ENCODE peak calls at places on chromosomes 5 and 9, in six cellular contexts. One of them, this sample, is unnamed.

GRCh38 chr9:36873247-36873875 is 160.7 kb downstream of the PAX5 start:
- DNase-seq in fibroblast of mammary gland: peak
- DNase-seq in NCI-H1105: peak
- DNase-seq in NCI-H2171 treated with DMSO at 0.1 percent for 48 hours: peak
- DNase-seq in uterus: peak
- DNase-seq in amniotic stem cell: no peak
- DNase-seq in this sample: peak

GRCh38 chr5:181189363-181189961 is 15.5 kb downstream of the TRIM7 start:
- DNase-seq in amniotic stem cell: no peak
- DNase-seq in NCI-H1105: no peak
- DNase-seq in fibroblast of mammary gland: peak
- DNase-seq in uterus: peak
- DNase-seq in NCI-H2171 treated with DMSO at 0.1 percent for 48 hours: no peak
- DNase-seq in this sample: no peak

GRCh38 chr9:107345327-107345726 is 62.2 kb downstream of the RAD23B start:
- DNase-seq in fibroblast of mammary gland: peak
- DNase-seq in uterus: no peak
- DNase-seq in amniotic stem cell: no peak
- DNase-seq in NCI-H1105: no peak
- DNase-seq in NCI-H2171 treated with DMSO at 0.1 percent for 48 hours: peak
- DNase-seq in this sample: peak

GRCh38 chr5:152542741-152543140 is 137.7 kb upstream of the NMUR2 start:
- DNase-seq in NCI-H1105: no peak
- DNase-seq in uterus: no peak
- DNase-seq in fibroblast of mammary gland: peak
- DNase-seq in NCI-H2171 treated with DMSO at 0.1 percent for 48 hours: no peak
- DNase-seq in amniotic stem cell: no peak
- DNase-seq in this sample: no peak

GRCh38 chr9:93134018-93134739 is at the start of gene NINJ1:
- DNase-seq in uterus: peak
- DNase-seq in NCI-H2171 treated with DMSO at 0.1 percent for 48 hours: peak
- DNase-seq in fibroblast of mammary gland: peak
- DNase-seq in amniotic stem cell: peak
- DNase-seq in NCI-H1105: peak
- DNase-seq in this sample: peak

GRCh38 chr9:79883073-79883645 is 311.4 kb downstream of the TLE4 start:
- DNase-seq in amniotic stem cell: no peak
- DNase-seq in uterus: no peak
- DNase-seq in NCI-H2171 treated with DMSO at 0.1 percent for 48 hours: no peak
- DNase-seq in NCI-H1105: no peak
- DNase-seq in fibroblast of mammary gland: no peak
- DNase-seq in this sample: no peak

GRCh38 chr9:121743441-121744001 is 92.1 kb downstream of the DAB2IP start:
- DNase-seq in amniotic stem cell: no peak
- DNase-seq in uterus: peak
- DNase-seq in fibroblast of mammary gland: peak
- DNase-seq in NCI-H2171 treated with DMSO at 0.1 percent for 48 hours: no peak
- DNase-seq in NCI-H1105: no peak
- DNase-seq in this sample: peak

GRCh38 chr5:143938230-143938629 is 126.3 kb downstream of the HMHB1 start:
- DNase-seq in NCI-H2171 treated with DMSO at 0.1 percent for 48 hours: no peak
- DNase-seq in uterus: no peak
- DNase-seq in NCI-H1105: no peak
- DNase-seq in amniotic stem cell: no peak
- DNase-seq in fibroblast of mammary gland: no peak
- DNase-seq in this sample: no peak

GRCh38 chr9:80552931-80553330 is 981.2 kb downstream of the TLE4 start:
- DNase-seq in NCI-H2171 treated with DMSO at 0.1 percent for 48 hours: no peak
- DNase-seq in NCI-H1105: no peak
- DNase-seq in uterus: no peak
- DNase-seq in amniotic stem cell: no peak
- DNase-seq in fibroblast of mammary gland: peak
- DNase-seq in this sample: no peak

GRCh38 chr5:108801301-108801700 is 53.6 kb downstream of the FER start:
- DNase-seq in NCI-H1105: no peak
- DNase-seq in amniotic stem cell: no peak
- DNase-seq in NCI-H2171 treated with DMSO at 0.1 percent for 48 hours: no peak
- DNase-seq in fibroblast of mammary gland: no peak
- DNase-seq in uterus: no peak
- DNase-seq in this sample: no peak

GRCh38 chr9:35035851-35036701 is 36.3 kb downstream of the VCP start:
- DNase-seq in NCI-H2171 treated with DMSO at 0.1 percent for 48 hours: no peak
- DNase-seq in NCI-H1105: no peak
- DNase-seq in fibroblast of mammary gland: peak
- DNase-seq in uterus: peak
- DNase-seq in amniotic stem cell: no peak
- DNase-seq in this sample: no peak

GRCh38 chr9:72396247-72397091 is 31.5 kb upstream of the ZFAND5 start:
- DNase-seq in fibroblast of mammary gland: peak
- DNase-seq in NCI-H2171 treated with DMSO at 0.1 percent for 48 hours: peak
- DNase-seq in uterus: no peak
- DNase-seq in amniotic stem cell: no peak
- DNase-seq in NCI-H1105: no peak
- DNase-seq in this sample: peak

GRCh38 chr9:97770808-97771372 is 73.8 kb upstream of the XPA start:
- DNase-seq in fibroblast of mammary gland: no peak
- DNase-seq in uterus: no peak
- DNase-seq in NCI-H1105: no peak
- DNase-seq in amniotic stem cell: no peak
- DNase-seq in NCI-H2171 treated with DMSO at 0.1 percent for 48 hours: no peak
- DNase-seq in this sample: no peak

GRCh38 chr5:161167001-161167765 is 315.2 kb upstream of the ATP10B start:
- DNase-seq in NCI-H2171 treated with DMSO at 0.1 percent for 48 hours: peak
- DNase-seq in amniotic stem cell: no peak
- DNase-seq in NCI-H1105: peak
- DNase-seq in fibroblast of mammary gland: no peak
- DNase-seq in uterus: no peak
- DNase-seq in this sample: peak

GRCh38 chr9:86163503-86163902 is 64.1 kb upstream of the GOLM1 start:
- DNase-seq in NCI-H2171 treated with DMSO at 0.1 percent for 48 hours: no peak
- DNase-seq in uterus: no peak
- DNase-seq in NCI-H1105: no peak
- DNase-seq in amniotic stem cell: no peak
- DNase-seq in fibroblast of mammary gland: peak
- DNase-seq in this sample: no peak

GRCh38 chr9:95833549-95834178 is 41.8 kb upstream of the ERCC6L2 start:
- DNase-seq in amniotic stem cell: no peak
- DNase-seq in NCI-H2171 treated with DMSO at 0.1 percent for 48 hours: no peak
- DNase-seq in NCI-H1105: no peak
- DNase-seq in uterus: no peak
- DNase-seq in fibroblast of mammary gland: no peak
- DNase-seq in this sample: no peak

GRCh38 chr9:16867571-16868311 is 2.7 kb downstream of the BNC2 start:
- DNase-seq in NCI-H2171 treated with DMSO at 0.1 percent for 48 hours: no peak
- DNase-seq in NCI-H1105: no peak
- DNase-seq in fibroblast of mammary gland: peak
- DNase-seq in amniotic stem cell: no peak
- DNase-seq in uterus: peak
- DNase-seq in this sample: peak

GRCh38 chr9:108844391-108844790 is 11.4 kb downstream of the ACTL7B start:
- DNase-seq in fibroblast of mammary gland: peak
- DNase-seq in NCI-H1105: peak
- DNase-seq in uterus: no peak
- DNase-seq in NCI-H2171 treated with DMSO at 0.1 percent for 48 hours: peak
- DNase-seq in amniotic stem cell: no peak
- DNase-seq in this sample: peak

GRCh38 chr5:55327281-55327680 is 19.5 kb downstream of the MTREX start:
- DNase-seq in fibroblast of mammary gland: no peak
- DNase-seq in uterus: no peak
- DNase-seq in NCI-H1105: no peak
- DNase-seq in NCI-H2171 treated with DMSO at 0.1 percent for 48 hours: no peak
- DNase-seq in amniotic stem cell: no peak
- DNase-seq in this sample: no peak

GRCh38 chr5:138668451-138668850 is 84.8 kb upstream of the CTNNA1 start:
- DNase-seq in NCI-H1105: no peak
- DNase-seq in amniotic stem cell: no peak
- DNase-seq in NCI-H2171 treated with DMSO at 0.1 percent for 48 hours: no peak
- DNase-seq in fibroblast of mammary gland: no peak
- DNase-seq in uterus: no peak
- DNase-seq in this sample: no peak

GRCh38 chr5:25544652-25545249 is 900.0 kb upstream of the CDH10 start:
- DNase-seq in fibroblast of mammary gland: peak
- DNase-seq in uterus: no peak
- DNase-seq in NCI-H1105: no peak
- DNase-seq in NCI-H2171 treated with DMSO at 0.1 percent for 48 hours: peak
- DNase-seq in amniotic stem cell: no peak
- DNase-seq in this sample: peak

GRCh38 chr5:148729182-148729581 is 74.9 kb upstream of the HTR4 start:
- DNase-seq in amniotic stem cell: no peak
- DNase-seq in NCI-H2171 treated with DMSO at 0.1 percent for 48 hours: no peak
- DNase-seq in uterus: no peak
- DNase-seq in fibroblast of mammary gland: no peak
- DNase-seq in NCI-H1105: peak
- DNase-seq in this sample: peak